ENCODE peak calls at places on chromosomes 5 and 9, in seven cellular contexts. N is left ventricle myocardium inferior, D is ovary, X is pancreas, A is PC-3, J is gastrocnemius medialis, S is OCI-LY7. R is an unnamed sample. For H3K4me1, the result is how much of the 10 kb centered on the place peaks cover.

GRCh38 chr9:130780865-130781504 is 54.1 kb upstream of the ABL1 start:
- DNase-seq in N (peak), D (peak), X (no peak), A (no peak), J (peak), S (no peak), R (peak)

GRCh38 chr5:132467292-132467984 is 23.1 kb downstream of the IRF1 start:
- DNase-seq in N (peak), D (no peak), X (no peak), A (no peak), J (peak), S (peak), R (peak)

GRCh38 chr5:756865-757345 is 27.6 kb downstream of the ZDHHC11B start:
- DNase-seq in N (peak), D (peak), X (no peak), A (no peak), J (peak), S (no peak), R (peak)

GRCh38 chr5:126544087-126544740 is 50.8 kb downstream of the ALDH7A1 start:
- DNase-seq in N (no peak), D (no peak), X (no peak), A (peak), J (no peak), S (peak), R (no peak)

GRCh38 chr9:31745468-31745867 is 639.0 kb upstream of the ACO1 start:
- DNase-seq in N (no peak), D (no peak), X (no peak), A (no peak), J (no peak), S (no peak), R (no peak)

GRCh38 chr5:170681013-170681433 is 102.5 kb upstream of the GABRP start:
- DNase-seq in N (peak), D (no peak), X (peak), A (peak), J (no peak), S (no peak), R (no peak)

GRCh38 chr5:172113036-172113435 is 75.0 kb downstream of the STK10 start:
- DNase-seq in N (peak), D (no peak), X (no peak), A (no peak), J (no peak), S (peak), R (no peak)

GRCh38 chr5:54719384-54720306 is 202.1 kb downstream of the SNX18 start:
- DNase-seq in N (peak), D (no peak), X (no peak), A (peak), J (no peak), S (no peak), R (no peak)

GRCh38 chr9:129208191-129209091 is 30.4 kb upstream of the IER5L start:
- DNase-seq in N (no peak), D (no peak), X (no peak), A (no peak), J (no peak), S (peak), R (no peak)

GRCh38 chr5:178450121-178450631 is 140.0 kb downstream of the COL23A1 start:
- DNase-seq in N (no peak), D (no peak), X (no peak), A (no peak), J (no peak), S (no peak), R (no peak)

GRCh38 chr9:16030513-16031185 is 477.8 kb downstream of the CCDC171 start:
- DNase-seq in N (no peak), D (no peak), X (no peak), A (peak), J (no peak), S (no peak), R (no peak)

GRCh38 chr9:2179557-2179956 is 164.4 kb downstream of the SMARCA2 start:
- DNase-seq in N (no peak), D (no peak), X (no peak), A (no peak), J (no peak), S (peak), R (no peak)

GRCh38 chr5:159456722-159457462 is 126.6 kb upstream of the IL12B start:
- DNase-seq in N (no peak), D (no peak), X (no peak), A (peak), J (no peak), S (no peak), R (no peak)

GRCh38 chr5:124328201-124328600 is 418.2 kb downstream of the ZNF608 start:
- DNase-seq in N (no peak), D (no peak), X (no peak), A (no peak), J (no peak), S (no peak), R (no peak)

GRCh38 chr5:86143837-86144236 is 473.9 kb upstream of the COX7C start:
- DNase-seq in N (no peak), D (no peak), X (no peak), A (peak), J (no peak), S (no peak), R (peak)

GRCh38 chr5:91875133-91875779 is 492.1 kb upstream of the ARRDC3 start:
- DNase-seq in N (no peak), D (no peak), X (no peak), A (peak), J (no peak), S (no peak), R (no peak)

GRCh38 chr9:33778700-33779351 is 16.5 kb upstream of the PRSS3 start:
- DNase-seq in N (no peak), D (no peak), X (peak), A (peak), J (no peak), S (peak), R (no peak)

GRCh38 chr5:131322926-131323325 is 59.1 kb downstream of the CDC42SE2 start:
- DNase-seq in N (no peak), D (no peak), X (no peak), A (peak), J (no peak), S (no peak), R (no peak)

GRCh38 chr9:11702529-11702928 is 990.7 kb upstream of the TYRP1 start:
- DNase-seq in N (no peak), D (no peak), X (no peak), A (peak), J (no peak), S (no peak), R (no peak)

GRCh38 chr5:159091596-159091995 is 8.1 kb downstream of the EBF1 start:
- DNase-seq in N (no peak), D (no peak), X (no peak), A (no peak), J (no peak), S (no peak), R (no peak)

GRCh38 chr5:179623906-179624741 is 653 bp upstream of the HNRNPH1 start:
- DNase-seq in N (peak), D (no peak), X (no peak), A (peak), J (peak), S (peak), R (peak)

GRCh38 chr9:37290881-37291485 is 131.5 kb upstream of the GRHPR start:
- DNase-seq in N (no peak), D (no peak), X (no peak), A (peak), J (no peak), S (peak), R (no peak)

GRCh38 chr9:87596862-87597261 is 99.2 kb downstream of the DAPK1 start:
- DNase-seq in N (peak), D (peak), X (peak), A (no peak), J (peak), S (no peak), R (no peak)

GRCh38 chr9:91162311-91162710 is 199.4 kb downstream of the AUH start:
- DNase-seq in N (no peak), D (no peak), X (no peak), A (peak), J (no peak), S (no peak), R (no peak)

GRCh38 chr5:37723147-37723961 is 116.5 kb downstream of the GDNF start:
- DNase-seq in N (no peak), D (no peak), X (no peak), A (peak), J (peak), S (no peak), R (no peak)

GRCh38 chr9:86282979-86283535 is 719 bp upstream of the ISCA1 start:
- DNase-seq in N (no peak), D (peak), X (no peak), A (peak), J (no peak), S (no peak), R (no peak)

GRCh38 chr9:6616976-6617375 is 28.6 kb downstream of the GLDC start:
- DNase-seq in N (no peak), D (no peak), X (no peak), A (no peak), J (no peak), S (no peak), R (no peak)

GRCh38 chr9:113381909-113382411 is 5.2 kb upstream of the HDHD3 start:
- DNase-seq in N (no peak), D (no peak), X (peak), A (peak), J (no peak), S (no peak), R (no peak)

GRCh38 chr5:54220230-54221040 is 89.9 kb downstream of the ARL15 start:
- DNase-seq in N (no peak), D (no peak), X (no peak), A (no peak), J (no peak), S (no peak), R (no peak)

GRCh38 chr5:136080483-136081180 is 51.8 kb downstream of the TGFBI start:
- DNase-seq in N (peak), D (peak), X (peak), A (no peak), J (peak), S (no peak), R (peak)

GRCh38 chr9:12426198-12426864 is 266.9 kb upstream of the TYRP1 start:
- DNase-seq in N (no peak), D (no peak), X (no peak), A (peak), J (no peak), S (no peak), R (no peak)

GRCh38 chr5:135887447-135887864 is 8.2 kb downstream of the IL9 start:
- DNase-seq in N (no peak), D (peak), X (peak), A (peak), J (peak), S (peak), R (no peak)

GRCh38 chr9:133910855-133911514 is 81.1 kb downstream of the VAV2 start:
- DNase-seq in N (no peak), D (no peak), X (no peak), A (no peak), J (no peak), S (no peak), R (no peak)

GRCh38 chr5:40622463-40623252 is 57.1 kb upstream of the PTGER4 start:
- DNase-seq in N (no peak), D (no peak), X (no peak), A (no peak), J (no peak), S (no peak), R (no peak)

GRCh38 chr5:107104774-107105050 is 566.0 kb downstream of the EFNA5 start:
- DNase-seq in N (no peak), D (no peak), X (peak), A (peak), J (peak), S (peak), R (no peak)

GRCh38 chr5:100423330-100423729 is 111.8 kb upstream of the FAM174A start:
- DNase-seq in N (no peak), D (no peak), X (no peak), A (no peak), J (no peak), S (no peak), R (no peak)

GRCh38 chr9:21831841-21832509 is 29.5 kb downstream of the MTAP start:
- DNase-seq in N (no peak), D (no peak), X (no peak), A (peak), J (no peak), S (peak), R (no peak)

GRCh38 chr9:652896-653295 is 188.6 kb upstream of the DMRT1 start:
- DNase-seq in N (peak), D (no peak), X (no peak), A (no peak), J (peak), S (no peak), R (no peak)

DNA sequence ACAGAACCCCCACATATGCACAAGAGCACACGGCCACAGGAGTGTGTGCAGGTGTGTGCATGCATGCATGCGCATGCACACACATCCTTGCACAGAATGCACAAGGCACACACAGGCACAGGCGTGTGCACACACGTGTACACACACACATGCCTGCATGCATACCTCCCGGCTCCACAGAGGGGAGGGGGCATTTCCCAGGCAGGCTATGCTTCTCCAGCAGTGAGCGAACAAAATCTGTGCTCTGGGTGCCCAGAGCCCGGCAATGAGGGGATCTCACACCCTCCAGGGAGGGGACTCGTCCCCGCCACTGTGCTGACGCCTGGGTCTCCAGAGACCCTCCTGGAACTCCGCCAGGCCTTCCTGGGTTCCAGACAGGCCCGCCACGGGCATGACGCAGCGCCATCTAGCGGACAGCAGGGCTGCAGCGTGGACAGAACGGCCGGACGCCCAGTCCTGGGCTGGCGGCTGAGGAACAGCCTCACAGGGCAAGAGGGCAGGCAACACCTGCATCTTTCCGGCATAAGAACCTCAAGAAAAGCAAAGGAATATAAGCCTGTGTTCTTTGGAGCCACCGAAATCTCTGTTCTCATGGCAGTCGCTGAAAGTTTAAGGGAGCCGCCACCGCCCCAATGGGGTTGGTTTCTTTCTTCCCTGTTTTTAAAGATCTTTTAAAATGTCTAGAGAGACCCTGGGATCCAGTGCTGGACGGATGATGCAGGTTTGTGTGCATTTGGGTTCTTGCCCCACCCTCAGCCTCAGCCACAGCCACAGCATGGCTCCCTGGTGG is 135.7 kb upstream of the PPP1R26 start:
- DNase-seq in N (peak), D (peak), X (peak), A (peak), J (peak), S (peak), R (peak)
- H3K4me1 ChIP-seq in N (under half), D (under half), X (under half), A (under half), J (under half), S (under half), R (under half)

GRCh38 chr5:76956033-76956432 is 3.2 kb downstream of the CRHBP start:
- DNase-seq in N (no peak), D (no peak), X (no peak), A (no peak), J (no peak), S (no peak), R (no peak)

GRCh38 chr5:76954383-76954763 is 1.5 kb downstream of the CRHBP start:
- DNase-seq in N (no peak), D (no peak), X (no peak), A (no peak), J (no peak), S (no peak), R (no peak)

GRCh38 chr5:76958976-76959767 is 6.3 kb downstream of the CRHBP start:
- DNase-seq in N (no peak), D (no peak), X (no peak), A (peak), J (no peak), S (no peak), R (no peak)

GRCh38 chr5:76952795-76953536 is at the start of gene CRHBP:
- DNase-seq in N (no peak), D (no peak), X (no peak), A (no peak), J (no peak), S (no peak), R (no peak)

DNA sequence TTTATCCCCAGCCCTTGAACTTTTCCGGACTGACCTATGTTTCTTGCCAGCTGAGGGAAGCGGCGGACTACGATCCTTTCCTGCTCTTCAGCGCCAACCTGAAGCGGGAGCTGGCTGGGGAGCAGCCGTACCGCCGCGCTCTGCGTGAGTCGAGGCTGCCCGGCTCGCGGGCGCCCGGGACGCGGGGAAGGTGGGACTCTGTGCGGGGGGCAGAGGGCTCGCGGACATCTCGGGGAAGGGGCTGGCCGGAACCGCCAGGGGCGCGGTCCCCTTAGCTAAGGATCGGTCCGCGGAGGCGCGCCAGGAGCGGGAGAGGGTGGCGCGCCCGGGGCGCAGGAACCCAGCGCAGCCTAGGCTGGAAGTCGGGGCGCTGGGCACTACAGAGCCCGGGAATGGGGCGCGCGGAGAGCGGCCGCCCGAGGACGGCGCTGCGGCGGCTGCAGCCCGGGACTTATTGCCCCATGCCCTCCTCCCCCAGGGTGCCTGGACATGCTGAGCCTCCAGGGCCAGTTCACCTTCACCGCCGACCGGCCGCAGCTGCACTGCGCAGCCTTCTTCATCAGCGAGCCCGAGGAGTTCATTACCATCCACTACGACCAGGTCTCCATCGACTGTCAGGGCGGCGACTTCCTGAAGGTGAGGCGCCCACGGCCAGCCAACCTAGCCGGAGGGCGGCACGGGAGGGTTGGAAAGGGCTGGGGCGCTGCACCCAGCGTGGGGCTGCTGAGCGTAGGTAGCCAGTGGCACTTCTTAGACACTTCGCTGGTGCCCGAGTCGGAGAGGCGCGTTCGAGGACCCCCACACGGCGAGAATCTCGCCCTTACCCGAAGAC is 922 bp downstream of the CRHBP start:
- DNase-seq in N (no peak), D (no peak), X (no peak), A (no peak), J (no peak), S (no peak), R (no peak)
- H3K4me3 ChIP-seq in N (peak), D (peak), X (no peak), A (no peak), J (peak), S (no peak), R (no peak)

GRCh38 chr5:150614651-150615040 is 25.8 kb upstream of the SYNPO start:
- DNase-seq in N (no peak), D (no peak), X (no peak), A (no peak), J (no peak), S (no peak), R (no peak)
- H3K4me1 ChIP-seq in N (half or more), D (half or more), X (half or more), A (under half), J (half or more), S (under half), R (under half)

GRCh38 chr9:18477719-18478118 is 3.8 kb downstream of the ADAMTSL1 start:
- DNase-seq in N (no peak), D (no peak), X (no peak), A (no peak), J (no peak), S (no peak), R (no peak)
- H3K4me3 ChIP-seq in N (no peak), D (no peak), X (no peak), A (no peak), J (no peak), S (no peak), R (no peak)

DNA sequence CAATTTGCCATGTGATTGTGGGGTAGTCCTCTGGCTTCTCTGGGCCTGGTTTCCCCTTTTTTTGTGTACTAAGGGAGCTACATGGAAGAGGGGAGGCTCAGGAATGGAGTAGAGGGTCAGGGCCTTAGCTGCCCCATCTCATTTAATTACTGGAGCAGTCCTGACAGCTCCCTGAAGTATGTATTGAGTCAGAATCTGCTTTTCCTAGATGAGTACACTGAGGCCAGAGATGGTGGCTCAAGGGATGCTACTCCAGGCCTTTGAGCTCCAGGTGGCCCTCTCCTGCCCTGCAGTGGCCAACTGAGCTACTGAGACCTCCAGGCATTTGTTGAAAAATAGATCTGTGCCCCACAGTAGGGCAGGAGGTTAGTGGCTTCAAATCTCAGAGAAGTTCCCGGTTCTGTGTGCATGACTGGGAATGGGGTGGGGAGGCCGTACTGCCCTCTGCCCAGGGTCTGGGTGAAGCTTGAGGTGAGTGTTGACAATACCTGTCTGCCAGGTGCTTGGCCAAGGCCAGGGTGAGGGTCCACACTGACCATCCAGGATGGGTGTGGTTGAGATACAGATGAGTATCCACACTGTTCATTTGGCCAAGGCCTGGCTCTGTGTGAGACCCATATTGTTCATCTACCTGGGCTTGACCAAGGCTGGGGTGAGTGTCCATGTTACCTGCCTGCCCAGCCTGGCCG is 45.7 kb downstream of the CXXC5 start:
- DNase-seq in N (no peak), D (no peak), X (no peak), A (no peak), J (no peak), S (no peak), R (peak)
- H3K4me1 ChIP-seq in N (half or more), D (under half), X (half or more), A (under half), J (half or more), S (under half), R (under half)

DNA sequence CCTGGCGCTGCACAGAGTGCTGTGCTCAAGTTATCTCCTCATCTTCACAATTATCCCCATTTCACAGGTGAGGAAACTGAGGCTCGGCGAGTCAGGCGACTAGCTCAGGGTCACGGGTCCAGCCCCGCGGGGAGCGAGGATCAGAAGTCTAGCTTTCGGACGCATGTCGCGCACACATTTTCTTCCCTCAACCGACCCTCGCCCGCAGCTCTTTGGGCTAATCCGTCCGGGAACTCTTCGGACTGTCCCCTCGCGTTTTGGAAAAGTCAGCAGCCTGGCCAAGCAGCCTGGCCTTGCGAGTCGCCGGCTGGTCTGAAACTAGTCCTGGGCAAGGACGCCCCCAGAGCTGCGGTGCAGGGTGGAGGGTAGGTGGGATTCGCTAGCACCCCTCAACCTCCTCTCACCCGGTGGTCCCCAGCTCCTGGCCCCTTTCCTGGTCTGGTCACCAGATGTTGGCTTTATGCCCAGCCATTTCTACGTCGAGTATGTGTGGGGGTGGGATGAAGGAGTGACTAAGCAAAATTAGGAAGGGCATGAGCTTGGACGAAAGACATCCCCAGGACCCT is 518 bp downstream of the BHMT2 start:
- DNase-seq in N (peak), D (peak), X (no peak), A (no peak), J (no peak), S (no peak), R (peak)
- H3K4me3 ChIP-seq in N (peak), D (peak), X (no peak), A (no peak), J (peak), S (no peak), R (peak)